ENCODE peak calls at places on chromosomes 2 and 18, in five cellular contexts. C is Ammon's horn, Q is occipital lobe, H is B cell, R is skeletal muscle cell. E is an unnamed sample.

GRCh38 chr2:120794716-120795115 is 59.0 kb downstream of the GLI2 start:
- DNase-seq in C (no peak), Q (no peak), H (no peak), R (peak), E (no peak)

GRCh38 chr2:182903566-182903965 is 37.1 kb upstream of the FRZB start:
- DNase-seq in C (no peak), Q (no peak), H (no peak), R (no peak), E (no peak)

GRCh38 chr2:136025057-136025973 is 39.9 kb upstream of the DARS1 start:
- DNase-seq in C (peak), Q (peak), H (peak), R (no peak), E (peak)

GRCh38 chr2:72415256-72415655 is 267.6 kb upstream of the CYP26B1 start:
- DNase-seq in C (no peak), Q (no peak), H (no peak), R (no peak), E (no peak)

GRCh38 chr2:10722252-10722825 is 909 bp downstream of the ATP6V1C2 start:
- DNase-seq in C (no peak), Q (no peak), H (no peak), R (no peak), E (no peak)

GRCh38 chr2:75548036-75548573 is 12.6 kb downstream of the EVA1A start:
- DNase-seq in C (no peak), Q (no peak), H (peak), R (no peak), E (no peak)

GRCh38 chr18:78601349-78601748 is 378.3 kb upstream of the SALL3 start:
- DNase-seq in C (no peak), Q (no peak), H (no peak), R (no peak), E (no peak)

GRCh38 chr2:162092656-162093556 is 18.9 kb upstream of the DPP4 start:
- DNase-seq in C (no peak), Q (peak), H (no peak), R (peak), E (no peak)

GRCh38 chr18:832085-832681 is 20.1 kb upstream of the YES1 start:
- DNase-seq in C (no peak), Q (no peak), H (no peak), R (no peak), E (no peak)

GRCh38 chr2:163711244-163711643 is 24.6 kb downstream of the FIGN start:
- DNase-seq in C (no peak), Q (no peak), H (no peak), R (no peak), E (no peak)